ENCODE peak calls at places on chromosomes 11 and 22, in six cellular contexts. E, I, A, J, Y and F are unnamed samples.

GRCh38 chr11:17762309-17762974 is 27.9 kb downstream of the KCNC1 start:
- DNase-seq in E (no peak), I (no peak), A (no peak), J (no peak), Y (no peak), F (no peak)

GRCh38 chr11:3083321-3083720 is 26.1 kb upstream of the CARS1 start:
- DNase-seq in E (no peak), I (no peak), A (no peak), J (no peak), Y (no peak), F (no peak)

GRCh38 chr11:108324587-108324986 is 101.7 kb downstream of the ATM start:
- DNase-seq in E (no peak), I (no peak), A (no peak), J (no peak), Y (no peak), F (no peak)

GRCh38 chr22:20436309-20437252 is 1.0 kb downstream of the SCARF2 start:
- DNase-seq in E (no peak), I (peak), A (peak), J (peak), Y (no peak), F (no peak)

GRCh38 chr11:10498426-10499250 is 42.3 kb downstream of the RNF141 start:
- DNase-seq in E (no peak), I (no peak), A (no peak), J (no peak), Y (no peak), F (peak)

GRCh38 chr11:127925430-127925829 is 661.9 kb downstream of the ETS1 start:
- DNase-seq in E (no peak), I (no peak), A (no peak), J (no peak), Y (no peak), F (no peak)

GRCh38 chr11:64759722-64760719 is at the start of gene PYGM:
- DNase-seq in E (peak), I (peak), A (peak), J (peak), Y (no peak), F (peak)

GRCh38 chr11:4459470-4459869 is 10.4 kb downstream of the OR52K2 start:
- DNase-seq in E (no peak), I (no peak), A (peak), J (no peak), Y (peak), F (no peak)

GRCh38 chr11:87443707-87444106 is 406.0 kb downstream of the TMEM135 start:
- DNase-seq in E (no peak), I (no peak), A (no peak), J (peak), Y (no peak), F (no peak)

GRCh38 chr11:68564261-68564660 is 103.7 kb downstream of the PPP6R3 start:
- DNase-seq in E (no peak), I (no peak), A (no peak), J (no peak), Y (no peak), F (no peak)

GRCh38 chr11:103091441-103091809 is 535 bp downstream of the DCUN1D5 start:
- DNase-seq in E (peak), I (peak), A (peak), J (peak), Y (peak), F (no peak)

GRCh38 chr11:75760243-75760642 is 8.3 kb upstream of the DGAT2 start:
- DNase-seq in E (no peak), I (no peak), A (no peak), J (no peak), Y (no peak), F (no peak)

GRCh38 chr11:24866743-24867142 is 369.9 kb downstream of the LUZP2 start:
- DNase-seq in E (no peak), I (no peak), A (no peak), J (no peak), Y (no peak), F (no peak)

GRCh38 chr11:10909141-10909883 is 51.5 kb upstream of the ZBED5 start:
- DNase-seq in E (no peak), I (no peak), A (no peak), J (no peak), Y (no peak), F (no peak)

GRCh38 chr11:32210601-32211000 is 119.7 kb downstream of the RCN1 start:
- DNase-seq in E (no peak), I (no peak), A (no peak), J (no peak), Y (no peak), F (no peak)

GRCh38 chr11:69209421-69209820 is 53.7 kb downstream of the SMIM38 start:
- DNase-seq in E (no peak), I (no peak), A (no peak), J (no peak), Y (no peak), F (no peak)

GRCh38 chr11:107468596-107468995 is 11.0 kb upstream of the CWF19L2 start:
- DNase-seq in E (no peak), I (no peak), A (no peak), J (no peak), Y (no peak), F (no peak)

GRCh38 chr11:8250446-8250845 is 13.2 kb downstream of the LMO1 start:
- DNase-seq in E (no peak), I (peak), A (no peak), J (no peak), Y (no peak), F (no peak)

GRCh38 chr11:93267383-93267782 is 63.2 kb upstream of the DEUP1 start:
- DNase-seq in E (no peak), I (no peak), A (peak), J (no peak), Y (no peak), F (no peak)

GRCh38 chr11:77381749-77382693 is 80.5 kb upstream of the GDPD4 start:
- DNase-seq in E (no peak), I (no peak), A (no peak), J (no peak), Y (no peak), F (no peak)

GRCh38 chr11:119531623-119532022 is 108.7 kb upstream of the THY1 start:
- DNase-seq in E (no peak), I (no peak), A (no peak), J (no peak), Y (no peak), F (no peak)

GRCh38 chr11:129593098-129593497 is 217.4 kb downstream of the BARX2 start:
- DNase-seq in E (no peak), I (no peak), A (peak), J (no peak), Y (no peak), F (peak)

GRCh38 chr11:129598378-129598777 is 217.3 kb upstream of the TMEM45B start:
- DNase-seq in E (no peak), I (no peak), A (no peak), J (no peak), Y (no peak), F (peak)

GRCh38 chr11:129592191-129592590 is 216.5 kb downstream of the BARX2 start:
- DNase-seq in E (no peak), I (no peak), A (no peak), J (no peak), Y (no peak), F (peak)

GRCh38 chr11:129596361-129596760 is 219.3 kb upstream of the TMEM45B start:
- DNase-seq in E (no peak), I (no peak), A (no peak), J (no peak), Y (no peak), F (peak)

GRCh38 chr11:129595043-129595962 is 219.7 kb downstream of the BARX2 start:
- DNase-seq in E (no peak), I (no peak), A (peak), J (peak), Y (no peak), F (peak)
- H3K27ac ChIP-seq in E (no peak), I (no peak), A (no peak), J (peak), Y (no peak), F (no peak)

GRCh38 chr11:111520565-111520964 is 6.0 kb downstream of the HOATZ start:
- DNase-seq in E (no peak), I (no peak), A (no peak), J (no peak), Y (no peak), F (no peak)
- H3K27ac ChIP-seq in E (no peak), I (no peak), A (no peak), J (no peak), Y (no peak), F (no peak)

GRCh38 chr22:37433786-37434185 is 6.5 kb upstream of the ELFN2 start:
- DNase-seq in E (no peak), I (no peak), A (no peak), J (no peak), Y (no peak), F (no peak)
- H3K27ac ChIP-seq in E (no peak), I (no peak), A (no peak), J (no peak), Y (no peak), F (no peak)

DNA sequence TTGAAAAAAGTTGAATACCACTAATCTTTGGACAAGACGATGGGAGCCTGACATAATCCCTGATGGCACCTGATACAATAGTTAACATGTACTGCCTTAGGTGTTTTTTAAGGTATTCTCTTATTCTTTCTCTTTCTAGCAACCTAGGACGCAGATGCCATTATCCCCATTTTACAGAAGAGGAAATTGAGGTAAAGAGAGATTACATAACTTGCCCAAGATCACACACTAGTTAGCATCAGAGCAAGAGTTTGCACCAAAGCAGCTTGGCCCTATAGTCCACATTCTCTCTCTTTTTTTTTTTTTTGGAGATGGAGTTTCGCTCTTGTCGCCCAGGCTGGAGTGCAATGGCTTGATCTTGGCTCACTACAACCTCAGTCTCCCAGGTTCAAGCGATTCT is 35.7 kb upstream of the RBFOX2 start:
- DNase-seq in E (no peak), I (no peak), A (no peak), J (no peak), Y (no peak), F (no peak)
- H3K27ac ChIP-seq in E (no peak), I (no peak), A (no peak), J (peak), Y (no peak), F (no peak)

DNA sequence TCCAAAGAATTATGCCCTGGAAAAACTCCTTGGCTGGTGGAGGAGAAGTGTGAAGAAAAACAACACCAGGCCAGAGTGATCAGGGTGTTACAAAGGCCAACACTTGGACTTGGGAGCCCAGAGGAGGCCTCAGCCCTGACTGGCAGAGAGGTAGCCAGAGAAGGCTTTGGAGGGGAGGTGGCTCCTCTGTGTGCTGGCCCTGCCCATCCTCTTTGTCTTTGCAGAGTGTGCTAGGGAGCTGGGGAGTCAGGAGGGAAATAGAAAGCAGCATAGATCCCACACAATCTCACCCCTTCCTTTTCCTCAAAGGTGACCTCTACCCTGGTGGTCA is 12.0 kb upstream of the P2RY6 start:
- DNase-seq in E (peak), I (no peak), A (no peak), J (no peak), Y (no peak), F (peak)
- H3K27ac ChIP-seq in E (no peak), I (no peak), A (no peak), J (no peak), Y (no peak), F (no peak)

GRCh38 chr22:25390297-25391240 is 171.1 kb downstream of the CRYBB2 start:
- DNase-seq in E (peak), I (peak), A (no peak), J (no peak), Y (no peak), F (no peak)
- H3K27ac ChIP-seq in E (no peak), I (no peak), A (no peak), J (no peak), Y (no peak), F (no peak)

GRCh38 chr11:118406599-118407166 is 5.3 kb downstream of the ATP5MG start:
- DNase-seq in E (peak), I (no peak), A (no peak), J (no peak), Y (peak), F (no peak)
- H3K27ac ChIP-seq in E (no peak), I (no peak), A (no peak), J (peak), Y (no peak), F (no peak)

DNA sequence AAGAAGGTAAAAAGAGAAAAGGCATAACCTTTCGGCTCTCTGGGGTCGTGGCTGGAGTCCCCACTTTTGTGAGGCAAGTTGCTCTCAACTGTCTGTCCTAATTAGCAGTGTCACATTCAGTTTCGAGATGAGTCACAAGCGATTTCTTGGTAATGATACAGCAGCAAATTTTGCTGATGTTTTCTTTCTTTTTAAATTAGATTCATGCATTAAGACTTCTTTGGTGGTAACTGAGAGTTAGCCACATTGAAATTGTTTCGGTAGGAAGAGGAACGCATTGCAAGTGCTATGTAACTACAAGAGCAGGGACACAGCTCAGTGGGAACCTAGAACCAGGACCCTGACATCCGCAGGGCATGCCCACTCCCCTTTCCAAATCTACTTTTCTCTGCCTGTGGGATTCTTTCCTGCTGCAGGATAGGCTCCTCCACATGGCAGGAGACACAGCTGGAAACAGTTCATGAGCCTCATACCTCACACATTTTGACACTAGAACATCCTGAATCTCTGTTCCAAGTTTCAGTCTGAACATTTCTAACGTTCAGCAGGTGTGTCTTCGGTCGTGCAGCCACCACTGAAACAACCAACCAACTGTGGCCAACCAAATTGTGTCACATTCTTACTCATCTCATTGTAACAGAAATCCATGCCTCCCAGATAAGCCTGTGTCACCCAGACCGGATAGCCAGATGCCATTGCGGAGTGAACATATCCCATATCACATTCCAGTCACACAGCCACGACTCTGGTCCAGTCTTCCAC is 987.6 kb downstream of the NTM start:
- DNase-seq in E (no peak), I (no peak), A (no peak), J (no peak), Y (no peak), F (no peak)
- H3K27ac ChIP-seq in E (no peak), I (no peak), A (no peak), J (no peak), Y (peak), F (no peak)

GRCh38 chr11:112366012-112366411 is 105.4 kb upstream of the PLET1 start:
- DNase-seq in E (no peak), I (no peak), A (no peak), J (no peak), Y (no peak), F (no peak)

GRCh38 chr11:112369374-112369773 is 108.7 kb upstream of the PLET1 start:
- DNase-seq in E (no peak), I (no peak), A (no peak), J (no peak), Y (no peak), F (no peak)

GRCh38 chr11:112366777-112367176 is 106.1 kb upstream of the PLET1 start:
- DNase-seq in E (no peak), I (no peak), A (no peak), J (no peak), Y (no peak), F (no peak)

GRCh38 chr11:112368402-112368801 is 107.7 kb upstream of the PLET1 start:
- DNase-seq in E (no peak), I (no peak), A (no peak), J (no peak), Y (no peak), F (no peak)

DNA sequence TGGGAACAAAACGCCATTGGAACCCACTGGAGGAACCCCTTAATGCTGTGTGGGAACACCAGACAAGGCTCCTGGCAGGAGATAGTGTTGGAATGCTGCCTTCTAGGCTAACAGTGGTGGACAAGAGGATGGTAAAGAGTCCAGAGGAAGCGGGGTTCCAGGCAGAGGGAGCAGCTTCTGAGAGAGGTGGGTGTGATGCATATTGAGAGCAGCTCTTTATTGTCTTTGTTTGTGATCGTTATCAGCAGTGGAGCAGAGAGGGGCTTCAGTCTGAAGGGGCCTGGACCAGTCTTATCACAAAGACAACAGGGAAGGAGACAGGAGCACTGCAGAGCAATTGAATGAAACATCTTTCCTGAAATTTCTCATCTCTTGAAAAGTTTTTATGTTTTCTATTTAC is 106.8 kb upstream of the PLET1 start:
- DNase-seq in E (no peak), I (no peak), A (no peak), J (no peak), Y (no peak), F (no peak)
- H3K27ac ChIP-seq in E (no peak), I (no peak), A (no peak), J (no peak), Y (no peak), F (no peak)

DNA sequence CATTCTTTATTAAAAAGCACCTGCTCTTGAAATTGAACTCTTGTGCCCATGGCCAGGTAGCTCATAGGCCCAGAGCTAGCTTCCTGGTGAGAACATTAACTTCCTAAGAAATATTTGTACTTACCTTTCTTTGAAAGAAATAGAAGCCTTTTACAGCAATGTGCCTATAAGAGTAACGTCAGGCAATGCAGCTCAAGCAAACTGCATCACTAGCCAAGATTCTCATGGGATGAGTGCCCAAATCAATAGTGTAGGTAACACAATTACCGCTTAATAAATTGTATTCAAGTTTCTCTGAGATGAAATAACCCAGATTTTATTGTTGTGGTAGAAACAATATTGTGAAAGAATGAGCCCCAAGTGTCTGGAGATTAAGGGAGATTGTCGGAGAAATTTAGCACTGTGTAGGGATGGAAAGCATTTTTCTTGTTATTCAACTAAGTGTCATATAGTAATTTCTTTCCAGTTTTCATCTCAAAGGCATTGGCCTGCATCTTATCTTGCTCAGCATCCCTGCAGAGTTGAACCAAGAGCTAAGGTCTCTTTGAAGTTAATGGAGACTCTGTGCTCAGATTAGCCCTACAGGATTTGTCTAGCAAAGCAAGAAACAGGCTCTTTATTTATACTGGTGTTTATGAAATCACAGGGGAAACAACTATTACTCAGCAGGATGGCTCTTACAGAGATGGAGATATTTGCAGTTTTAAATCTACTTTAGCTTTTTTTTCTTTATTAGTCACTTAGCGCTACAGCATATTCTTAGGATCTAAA is 321.0 kb upstream of the PDGFD start:
- DNase-seq in E (no peak), I (no peak), A (peak), J (no peak), Y (no peak), F (no peak)
- H3K27ac ChIP-seq in E (no peak), I (no peak), A (no peak), J (no peak), Y (no peak), F (no peak)